ENCODE peak calls at places on chromosomes 2 and 18, in four cellular contexts. One of them, this sample, is unnamed.

GRCh38 chr2:166031054-166031453 is 77.5 kb upstream of the TTC21B start:
- DNase-seq in H9: no peak
- DNase-seq in IMR-90: peak
- DNase-seq in H1: no peak
- DNase-seq in this sample: no peak

GRCh38 chr2:142867161-142867560 is 10.3 kb upstream of the KYNU start:
- DNase-seq in H9: no peak
- DNase-seq in IMR-90: no peak
- DNase-seq in H1: no peak
- DNase-seq in this sample: no peak

GRCh38 chr2:240589850-240590525 is 3.5 kb downstream of the CAPN10 start:
- DNase-seq in H9: no peak
- DNase-seq in IMR-90: no peak
- DNase-seq in H1: no peak
- DNase-seq in this sample: no peak

GRCh38 chr2:176098366-176099158 is 1.0 kb upstream of the HOXD12 start:
- DNase-seq in H9: peak
- DNase-seq in IMR-90: no peak
- DNase-seq in H1: no peak
- DNase-seq in this sample: no peak

GRCh38 chr2:237705225-237705524 is 77.8 kb downstream of the LRRFIP1 start:
- DNase-seq in H9: no peak
- DNase-seq in IMR-90: peak
- DNase-seq in H1: no peak
- DNase-seq in this sample: no peak

GRCh38 chr2:101762451-101763171 is 65.1 kb downstream of the MAP4K4 start:
- DNase-seq in H9: no peak
- DNase-seq in IMR-90: no peak
- DNase-seq in H1: no peak
- DNase-seq in this sample: peak

GRCh38 chr2:28979041-28979440 is 2.1 kb upstream of the TOGARAM2 start:
- DNase-seq in H9: no peak
- DNase-seq in IMR-90: no peak
- DNase-seq in H1: no peak
- DNase-seq in this sample: no peak

GRCh38 chr2:121505005-121505404 is 25.7 kb upstream of the RNU4ATAC start:
- DNase-seq in H9: no peak
- DNase-seq in IMR-90: peak
- DNase-seq in H1: no peak
- DNase-seq in this sample: no peak

GRCh38 chr18:57833441-57834101 is 30.5 kb upstream of the ATP8B1 start:
- DNase-seq in H9: no peak
- DNase-seq in IMR-90: peak
- DNase-seq in H1: no peak
- DNase-seq in this sample: peak

GRCh38 chr18:31105733-31106132 is 3.5 kb upstream of the DSC2 start:
- DNase-seq in H9: no peak
- DNase-seq in IMR-90: no peak
- DNase-seq in H1: no peak
- DNase-seq in this sample: no peak

GRCh38 chr2:228768818-228769217 is 502.3 kb downstream of the PID1 start:
- DNase-seq in H9: no peak
- DNase-seq in IMR-90: peak
- DNase-seq in H1: no peak
- DNase-seq in this sample: no peak

GRCh38 chr2:217160978-217161973 is 301.4 kb upstream of the TNP1 start:
- DNase-seq in H9: no peak
- DNase-seq in IMR-90: no peak
- DNase-seq in H1: no peak
- DNase-seq in this sample: no peak

GRCh38 chr18:58520964-58521363 is 107.9 kb downstream of the ALPK2 start:
- DNase-seq in H9: no peak
- DNase-seq in IMR-90: peak
- DNase-seq in H1: no peak
- DNase-seq in this sample: peak

GRCh38 chr2:20634430-20635095 is 16.3 kb downstream of the HS1BP3 start:
- DNase-seq in H9: no peak
- DNase-seq in IMR-90: peak
- DNase-seq in H1: no peak
- DNase-seq in this sample: no peak

GRCh38 chr2:16194931-16195680 is 254.8 kb downstream of the MYCN start:
- DNase-seq in H9: no peak
- DNase-seq in IMR-90: no peak
- DNase-seq in H1: no peak
- DNase-seq in this sample: no peak

GRCh38 chr2:67389788-67390187 is 7.3 kb upstream of the ETAA1 start:
- DNase-seq in H9: no peak
- DNase-seq in IMR-90: no peak
- DNase-seq in H1: no peak
- DNase-seq in this sample: peak

GRCh38 chr18:63207154-63207790 is 112.3 kb downstream of the BCL2 start:
- DNase-seq in H9: no peak
- DNase-seq in IMR-90: no peak
- DNase-seq in H1: no peak
- DNase-seq in this sample: no peak

GRCh38 chr2:214203199-214203598 is 207.7 kb upstream of the VWC2L start:
- DNase-seq in H9: no peak
- DNase-seq in IMR-90: peak
- DNase-seq in H1: no peak
- DNase-seq in this sample: no peak

GRCh38 chr18:49733896-49734585 is 79.3 kb downstream of the ACAA2 start:
- DNase-seq in H9: no peak
- DNase-seq in IMR-90: no peak
- DNase-seq in H1: no peak
- DNase-seq in this sample: no peak

GRCh38 chr2:157572725-157573124 is 55.9 kb downstream of the ACVR1C start:
- DNase-seq in H9: no peak
- DNase-seq in IMR-90: no peak
- DNase-seq in H1: no peak
- DNase-seq in this sample: peak

GRCh38 chr2:174788291-174788929 is 24.1 kb upstream of the CHRNA1 start:
- DNase-seq in H9: peak
- DNase-seq in IMR-90: peak
- DNase-seq in H1: no peak
- DNase-seq in this sample: peak

GRCh38 chr2:124652099-124652498 is 627.0 kb downstream of the CNTNAP5 start:
- DNase-seq in H9: no peak
- DNase-seq in IMR-90: no peak
- DNase-seq in H1: no peak
- DNase-seq in this sample: no peak
- H4K5ac ChIP-seq in H9: no peak
- H4K5ac ChIP-seq in IMR-90: no peak
- H4K5ac ChIP-seq in H1: no peak
- H4K5ac ChIP-seq in this sample: no peak

DNA sequence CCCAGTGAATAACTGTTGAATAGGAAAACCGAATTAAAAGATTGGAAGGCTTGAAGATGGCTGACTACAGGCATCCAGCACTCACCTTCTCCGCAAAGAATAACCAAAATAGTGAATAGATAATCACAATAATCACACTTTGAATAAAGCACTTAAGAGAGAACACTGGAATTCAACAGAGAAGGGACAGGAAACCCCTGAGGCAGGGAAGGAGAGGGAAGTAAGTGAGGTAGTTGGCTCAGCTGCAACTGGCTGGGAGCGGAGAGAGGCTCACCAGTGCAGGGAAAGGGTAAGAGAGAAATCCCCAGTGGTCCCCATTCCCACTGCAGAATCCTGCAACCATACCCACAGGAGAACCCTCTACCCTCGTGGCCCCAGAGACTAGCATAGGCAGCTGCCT is 246.6 kb upstream of the NCKAP5 start:
- DNase-seq in H9: no peak
- DNase-seq in IMR-90: no peak
- DNase-seq in H1: no peak
- DNase-seq in this sample: no peak
- H4K5ac ChIP-seq in H9: no peak
- H4K5ac ChIP-seq in IMR-90: peak
- H4K5ac ChIP-seq in H1: no peak
- H4K5ac ChIP-seq in this sample: no peak

DNA sequence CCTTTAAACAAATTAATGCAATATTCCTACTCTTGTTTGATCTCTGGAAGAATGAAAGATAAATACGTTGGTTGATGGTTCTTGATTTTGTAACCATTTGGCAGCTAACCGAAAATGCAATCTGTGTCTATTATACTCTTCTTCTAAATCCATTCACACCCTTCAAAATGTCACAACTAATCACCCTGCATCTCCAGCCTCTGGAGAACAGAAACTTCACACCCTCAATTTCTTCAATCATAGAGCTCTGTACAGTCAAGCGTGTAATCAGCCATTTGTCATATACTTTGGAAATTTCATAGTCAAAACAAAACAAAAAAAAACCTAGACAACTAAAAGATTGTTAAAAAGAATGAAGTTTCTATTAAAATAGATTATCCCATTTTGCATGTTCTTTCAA is 1482.3 kb upstream of the LRRTM1 start:
- DNase-seq in H9: no peak
- DNase-seq in IMR-90: no peak
- DNase-seq in H1: no peak
- DNase-seq in this sample: no peak
- H4K5ac ChIP-seq in H9: no peak
- H4K5ac ChIP-seq in IMR-90: no peak
- H4K5ac ChIP-seq in H1: no peak
- H4K5ac ChIP-seq in this sample: no peak

GRCh38 chr2:184523732-184524131 is 74.6 kb upstream of the ZNF804A start:
- DNase-seq in H9: no peak
- DNase-seq in IMR-90: no peak
- DNase-seq in H1: no peak
- DNase-seq in this sample: no peak
- H4K5ac ChIP-seq in H9: no peak
- H4K5ac ChIP-seq in IMR-90: no peak
- H4K5ac ChIP-seq in H1: no peak
- H4K5ac ChIP-seq in this sample: no peak

GRCh38 chr2:124762388-124762787 is 737.3 kb downstream of the CNTNAP5 start:
- DNase-seq in H9: no peak
- DNase-seq in IMR-90: no peak
- DNase-seq in H1: no peak
- DNase-seq in this sample: no peak
- H4K5ac ChIP-seq in H9: no peak
- H4K5ac ChIP-seq in IMR-90: no peak
- H4K5ac ChIP-seq in H1: no peak
- H4K5ac ChIP-seq in this sample: no peak

DNA sequence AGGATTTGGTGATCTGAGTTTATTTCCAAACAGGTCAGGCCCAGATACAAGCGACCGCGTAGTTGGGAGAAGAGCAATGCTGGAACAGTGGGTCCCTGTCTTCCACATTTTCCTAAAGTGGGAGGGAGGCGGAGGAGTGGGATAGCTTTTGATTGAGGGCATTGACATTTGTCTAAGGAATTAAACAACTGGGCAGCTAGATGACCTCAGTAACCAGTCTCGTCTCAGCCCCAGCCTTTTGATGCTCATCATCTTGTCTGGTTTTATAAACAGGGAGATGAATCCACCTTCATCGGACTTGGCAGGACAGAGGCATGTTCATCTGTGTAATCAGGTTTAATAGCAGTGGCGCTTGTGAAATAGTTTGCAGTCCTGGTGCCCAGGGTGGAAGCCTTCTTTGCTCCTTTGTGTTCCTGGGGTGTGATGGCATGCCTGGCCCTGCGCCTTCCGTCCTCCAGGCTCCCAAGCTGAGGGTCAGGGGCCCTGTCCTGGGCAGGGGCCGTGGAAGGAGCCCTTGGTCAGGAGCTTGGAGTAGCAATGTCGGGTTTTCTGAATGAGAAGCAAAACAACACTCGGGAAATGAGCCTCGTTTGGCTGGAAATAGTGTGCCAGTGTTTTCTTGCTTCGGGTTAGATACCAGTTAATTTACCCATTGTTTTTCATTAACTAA is 193.8 kb downstream of the FAM210A start:
- DNase-seq in H9: no peak
- DNase-seq in IMR-90: no peak
- DNase-seq in H1: no peak
- DNase-seq in this sample: no peak
- H4K5ac ChIP-seq in H9: no peak
- H4K5ac ChIP-seq in IMR-90: no peak
- H4K5ac ChIP-seq in H1: no peak
- H4K5ac ChIP-seq in this sample: no peak

DNA sequence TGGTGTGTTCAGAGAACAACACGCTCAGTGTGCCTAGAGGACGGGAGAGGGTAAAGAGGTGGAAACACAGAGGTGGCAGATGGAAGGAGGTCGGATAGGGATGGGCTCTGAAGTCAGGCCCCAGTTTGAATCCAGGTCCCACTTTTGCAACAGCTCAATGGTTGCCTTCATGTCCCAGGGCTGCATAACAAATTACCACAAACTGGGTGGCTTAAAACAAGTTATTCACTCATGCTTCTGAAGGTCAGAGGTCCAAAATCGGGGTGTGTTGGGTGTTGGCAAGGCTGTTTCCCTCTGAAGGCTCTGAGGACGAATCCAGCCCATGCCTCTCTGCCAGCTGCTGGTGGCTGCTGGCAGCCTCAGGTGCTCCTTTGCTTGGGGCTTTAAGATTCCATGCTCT is 12.7 kb upstream of the ADCY3 start:
- DNase-seq in H9: no peak
- DNase-seq in IMR-90: no peak
- DNase-seq in H1: no peak
- DNase-seq in this sample: no peak
- H4K5ac ChIP-seq in H9: no peak
- H4K5ac ChIP-seq in IMR-90: no peak
- H4K5ac ChIP-seq in H1: no peak
- H4K5ac ChIP-seq in this sample: no peak

GRCh38 chr2:53802617-53803115 is 15.8 kb downstream of the ERLEC1 start:
- DNase-seq in H9: no peak
- DNase-seq in IMR-90: peak
- DNase-seq in H1: no peak
- DNase-seq in this sample: no peak
- H4K5ac ChIP-seq in H9: no peak
- H4K5ac ChIP-seq in IMR-90: no peak
- H4K5ac ChIP-seq in H1: no peak
- H4K5ac ChIP-seq in this sample: no peak

GRCh38 chr18:75427603-75428002 is at the start of gene SMIM21:
- DNase-seq in H9: no peak
- DNase-seq in IMR-90: no peak
- DNase-seq in H1: no peak
- DNase-seq in this sample: no peak
- H4K5ac ChIP-seq in H9: no peak
- H4K5ac ChIP-seq in IMR-90: no peak
- H4K5ac ChIP-seq in H1: no peak
- H4K5ac ChIP-seq in this sample: no peak